ENCODE peak calls at places on chromosome 18, in nine cellular contexts. A is MM.1S, J is HCT116, X is astrocyte, H is PC-3, I is IMR-90, Q is GM23248, T is fibroblast of lung, V is mammary epithelial cell. F is an unnamed sample.

GRCh38 chr18:32301976-32302743 is 112.3 kb downstream of the MEP1B start:
- DNase-seq in A (peak), J (no peak), X (peak), H (peak), I (peak), Q (peak), T (peak), V (peak), F (no peak)

GRCh38 chr18:62183578-62184195 is 3.2 kb downstream of the PIGN start:
- DNase-seq in A (peak), J (peak), X (peak), H (peak), I (peak), Q (peak), T (peak), V (peak), F (no peak)

GRCh38 chr18:49628993-49629795 is 67.3 kb downstream of the LIPG start:
- DNase-seq in A (no peak), J (no peak), X (no peak), H (no peak), I (no peak), Q (no peak), T (peak), V (no peak), F (no peak)

GRCh38 chr18:41665210-41665609 is 289.8 kb upstream of the PIK3C3 start:
- DNase-seq in A (no peak), J (no peak), X (no peak), H (no peak), I (no peak), Q (no peak), T (no peak), V (no peak), F (no peak)

GRCh38 chr18:21740724-21741510 is at the start of gene MIB1:
- DNase-seq in A (no peak), J (peak), X (no peak), H (no peak), I (peak), Q (peak), T (peak), V (peak), F (peak)

GRCh38 chr18:77199707-77200106 is 49.9 kb upstream of the GALR1 start:
- DNase-seq in A (no peak), J (no peak), X (no peak), H (no peak), I (no peak), Q (peak), T (no peak), V (no peak), F (no peak)

GRCh38 chr18:44654555-44654954 is 26.1 kb upstream of the SETBP1 start:
- DNase-seq in A (no peak), J (no peak), X (peak), H (peak), I (peak), Q (peak), T (peak), V (peak), F (no peak)

GRCh38 chr18:76369791-76370555 is 125.1 kb downstream of the ZNF516 start:
- DNase-seq in A (no peak), J (no peak), X (no peak), H (no peak), I (no peak), Q (no peak), T (no peak), V (no peak), F (no peak)

GRCh38 chr18:50662177-50662576 is 102.3 kb downstream of the MAPK4 start:
- DNase-seq in A (peak), J (peak), X (no peak), H (peak), I (peak), Q (peak), T (peak), V (peak), F (no peak)

GRCh38 chr18:58733866-58734265 is 62.6 kb downstream of the MALT1 start:
- DNase-seq in A (no peak), J (no peak), X (no peak), H (no peak), I (no peak), Q (no peak), T (no peak), V (no peak), F (no peak)

GRCh38 chr18:45890606-45891005 is 65.1 kb downstream of the SIGLEC15 start:
- DNase-seq in A (no peak), J (no peak), X (no peak), H (no peak), I (no peak), Q (no peak), T (no peak), V (no peak), F (no peak)

GRCh38 chr18:59516356-59517155 is 157.5 kb upstream of the LMAN1 start:
- DNase-seq in A (no peak), J (no peak), X (peak), H (peak), I (peak), Q (peak), T (peak), V (peak), F (no peak)

GRCh38 chr18:48600746-48601090 is 61.9 kb downstream of the CTIF start:
- DNase-seq in A (no peak), J (no peak), X (peak), H (no peak), I (peak), Q (peak), T (no peak), V (no peak), F (no peak)

GRCh38 chr18:59067873-59068272 is 71.8 kb upstream of the SEC11C start:
- DNase-seq in A (peak), J (no peak), X (no peak), H (peak), I (peak), Q (peak), T (no peak), V (no peak), F (no peak)

GRCh38 chr18:35042389-35043066 is 1.3 kb downstream of the MAPRE2 start:
- DNase-seq in A (peak), J (no peak), X (peak), H (no peak), I (no peak), Q (peak), T (no peak), V (no peak), F (no peak)

GRCh38 chr18:23772327-23772920 is 83.2 kb downstream of the LAMA3 start:
- DNase-seq in A (no peak), J (no peak), X (no peak), H (no peak), I (no peak), Q (no peak), T (no peak), V (no peak), F (no peak)

GRCh38 chr18:62524443-62525200 is 1.8 kb downstream of the ZCCHC2 start:
- DNase-seq in A (peak), J (no peak), X (peak), H (peak), I (peak), Q (peak), T (peak), V (peak), F (no peak)

GRCh38 chr18:11323359-11323819 is 174.0 kb upstream of the PIEZO2 start:
- DNase-seq in A (no peak), J (no peak), X (peak), H (peak), I (peak), Q (peak), T (peak), V (peak), F (no peak)

GRCh38 chr18:45951021-45951714 is 16.0 kb downstream of the EPG5 start:
- DNase-seq in A (no peak), J (peak), X (peak), H (peak), I (peak), Q (peak), T (peak), V (peak), F (no peak)

DNA sequence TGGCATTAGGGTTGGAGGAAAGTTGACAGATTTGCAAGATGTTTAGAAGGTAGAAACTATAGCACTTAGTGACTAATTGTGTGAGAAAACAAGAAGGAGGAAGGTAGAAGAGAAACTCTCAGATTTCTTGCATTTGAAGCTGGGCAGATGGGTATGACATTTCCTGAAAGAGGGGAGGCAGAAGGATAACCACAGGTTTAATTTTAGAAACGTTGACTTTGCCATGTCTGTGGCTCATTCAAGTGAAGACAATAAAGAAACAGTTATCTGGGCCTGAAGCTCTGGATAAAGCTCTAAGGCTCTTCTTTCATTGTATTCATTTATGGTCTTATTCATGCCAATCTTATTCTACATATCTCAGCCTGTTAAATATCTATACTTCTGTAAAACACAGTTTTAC is 138.6 kb downstream of the RIT2 start:
- DNase-seq in A (peak), J (no peak), X (no peak), H (no peak), I (no peak), Q (no peak), T (no peak), V (no peak), F (no peak)
- H3K9ac ChIP-seq in A (no peak), J (no peak), X (no peak), H (no peak), I (no peak), Q (no peak), T (no peak), V (no peak), F (no peak)

GRCh38 chr18:60554961-60555360 is 182.4 kb upstream of the MC4R start:
- DNase-seq in A (peak), J (no peak), X (no peak), H (no peak), I (no peak), Q (no peak), T (no peak), V (no peak), F (no peak)

GRCh38 chr18:60543646-60544045 is 171.1 kb upstream of the MC4R start:
- DNase-seq in A (no peak), J (no peak), X (no peak), H (no peak), I (no peak), Q (no peak), T (no peak), V (no peak), F (no peak)

GRCh38 chr18:60552948-60553347 is 180.4 kb upstream of the MC4R start:
- DNase-seq in A (no peak), J (no peak), X (no peak), H (no peak), I (no peak), Q (no peak), T (no peak), V (no peak), F (no peak)

GRCh38 chr18:60549338-60549960 is 176.9 kb upstream of the MC4R start:
- DNase-seq in A (peak), J (peak), X (peak), H (peak), I (peak), Q (peak), T (peak), V (peak), F (peak)
- H3K4me2 ChIP-seq in A (no peak), J (peak), X (no peak), H (peak), I (no peak), Q (peak), T (no peak), V (peak), F (peak)

DNA sequence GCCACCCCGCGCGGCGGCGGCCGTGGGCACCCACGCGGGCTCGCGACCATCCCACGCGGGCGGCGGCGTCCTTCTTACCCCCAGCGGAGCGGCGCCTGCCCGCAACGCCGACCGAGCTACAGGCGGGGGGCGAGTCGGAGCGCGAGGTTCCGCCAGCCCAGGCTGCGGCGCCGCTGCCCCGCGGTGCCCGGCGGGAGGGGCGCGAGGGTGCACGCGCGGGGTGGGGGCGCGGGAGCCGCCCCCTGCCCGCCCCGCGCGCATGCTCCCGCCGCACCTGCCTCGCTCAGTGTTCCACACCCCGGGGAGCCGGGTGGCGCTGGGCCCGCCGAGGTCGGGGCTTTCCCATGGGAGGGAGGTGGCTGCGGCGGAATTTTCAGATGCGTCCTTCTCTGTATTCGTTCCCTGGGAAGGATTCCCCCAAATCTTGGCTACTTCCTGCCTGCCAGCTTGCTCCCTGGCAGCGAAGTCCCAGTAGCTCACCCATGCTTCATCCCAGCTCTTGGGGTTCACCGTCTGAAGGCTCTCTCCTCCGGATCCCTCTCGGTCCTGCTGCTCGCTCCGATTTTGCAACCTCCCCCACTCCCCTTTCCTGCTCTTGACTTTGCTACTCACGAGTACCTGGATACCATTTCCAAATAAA is at the start of gene L3MBTL4:
- DNase-seq in A (peak), J (no peak), X (no peak), H (peak), I (no peak), Q (peak), T (no peak), V (peak), F (no peak)
- H2AFZ ChIP-seq in A (peak), J (no peak), X (peak), H (peak), I (peak), Q (no peak), T (no peak), V (peak), F (peak)

DNA sequence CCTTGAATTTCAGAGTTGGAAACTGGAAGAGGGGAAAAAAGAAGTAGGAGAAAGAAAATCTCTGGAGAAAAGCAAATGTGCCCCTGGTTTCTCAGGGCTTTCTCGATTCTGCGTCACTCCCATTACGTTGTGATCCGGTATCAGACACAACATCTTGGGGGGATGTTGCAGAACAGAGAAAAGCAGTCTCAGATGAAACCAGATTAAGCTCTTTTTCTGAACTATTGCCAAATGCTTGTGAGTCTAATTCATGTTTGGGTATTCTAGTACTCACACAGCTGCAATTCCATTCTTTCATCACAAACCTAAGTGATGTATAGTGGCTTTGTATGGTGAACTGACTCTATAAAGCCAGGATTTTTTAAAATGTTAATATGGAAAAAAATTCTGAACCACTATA is 233.2 kb downstream of the TCF4 start:
- DNase-seq in A (no peak), J (no peak), X (peak), H (no peak), I (peak), Q (peak), T (peak), V (no peak), F (no peak)
- H3K9ac ChIP-seq in A (no peak), J (no peak), X (no peak), H (no peak), I (no peak), Q (no peak), T (no peak), V (no peak), F (no peak)

GRCh38 chr18:4204151-4204720 is 250.9 kb downstream of the DLGAP1 start:
- DNase-seq in A (no peak), J (no peak), X (no peak), H (no peak), I (no peak), Q (no peak), T (no peak), V (no peak), F (no peak)
- H3K4me2 ChIP-seq in A (no peak), J (no peak), X (no peak), H (no peak), I (no peak), Q (no peak), T (no peak), V (no peak), F (no peak)

DNA sequence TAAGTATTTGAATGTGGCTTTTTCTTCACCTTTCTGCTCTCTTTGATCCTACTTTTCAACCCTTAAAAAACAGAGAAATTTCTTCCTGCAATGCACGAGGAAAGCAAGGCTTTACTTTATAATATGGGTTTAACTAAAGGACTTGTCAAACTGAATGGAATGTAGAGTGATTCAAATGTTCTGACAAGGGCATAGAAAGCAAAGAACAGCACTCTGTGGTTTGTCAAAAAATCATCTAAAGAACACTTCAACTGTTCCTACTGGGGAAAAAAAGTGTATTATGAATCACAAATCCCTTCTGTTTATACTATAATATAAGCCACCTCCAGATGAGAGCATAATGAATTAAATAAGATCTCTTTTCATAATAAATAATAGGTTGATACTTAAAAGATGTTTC is 45.0 kb upstream of the RIT2 start:
- DNase-seq in A (no peak), J (no peak), X (peak), H (no peak), I (peak), Q (peak), T (peak), V (peak), F (no peak)
- H2AFZ ChIP-seq in A (no peak), J (no peak), X (no peak), H (no peak), I (no peak), Q (no peak), T (no peak), V (peak), F (no peak)

GRCh38 chr18:75203456-75204261 is 5.3 kb downstream of the PTGR3 start:
- DNase-seq in A (no peak), J (no peak), X (peak), H (no peak), I (peak), Q (peak), T (peak), V (peak), F (no peak)
- H3K9ac ChIP-seq in A (no peak), J (no peak), X (peak), H (no peak), I (peak), Q (peak), T (peak), V (no peak), F (peak)

F was measured in keratinocyte.